ENCODE peak calls at places on chromosomes 6 and 20, in ten cellular contexts. One of them, this sample, is unnamed.

GRCh38 chr20:1336699-1337387 is 7.9 kb upstream of the SDCBP2 start:
- DNase-seq in fibroblast of villous mesenchyme: no peak
- DNase-seq in foreskin fibroblast: no peak
- DNase-seq in IMR-90: no peak
- DNase-seq in nephron progenitor cell: no peak
- DNase-seq in CD4-positive, alpha-beta T cell: no peak
- DNase-seq in omental fat pad: no peak
- DNase-seq in AG09319: no peak
- DNase-seq in AG09309: no peak
- DNase-seq in astrocyte of the spinal cord: peak
- DNase-seq in this sample: no peak

GRCh38 chr6:144314003-144314485 is 28.9 kb downstream of the UTRN start:
- DNase-seq in AG09309: no peak
- DNase-seq in nephron progenitor cell: no peak
- DNase-seq in fibroblast of villous mesenchyme: peak
- DNase-seq in astrocyte of the spinal cord: peak
- DNase-seq in foreskin fibroblast: peak
- DNase-seq in AG09319: peak
- DNase-seq in omental fat pad: no peak
- DNase-seq in CD4-positive, alpha-beta T cell: no peak
- DNase-seq in IMR-90: peak
- DNase-seq in this sample: no peak

GRCh38 chr6:43770417-43771209 is 602 bp downstream of the VEGFA start:
- DNase-seq in IMR-90: peak
- DNase-seq in nephron progenitor cell: peak
- DNase-seq in AG09319: peak
- DNase-seq in AG09309: no peak
- DNase-seq in CD4-positive, alpha-beta T cell: peak
- DNase-seq in foreskin fibroblast: peak
- DNase-seq in fibroblast of villous mesenchyme: peak
- DNase-seq in omental fat pad: no peak
- DNase-seq in astrocyte of the spinal cord: peak
- DNase-seq in this sample: no peak

GRCh38 chr6:144334150-144334708 is 49.1 kb downstream of the UTRN start:
- DNase-seq in fibroblast of villous mesenchyme: no peak
- DNase-seq in nephron progenitor cell: no peak
- DNase-seq in CD4-positive, alpha-beta T cell: peak
- DNase-seq in omental fat pad: no peak
- DNase-seq in astrocyte of the spinal cord: no peak
- DNase-seq in IMR-90: no peak
- DNase-seq in foreskin fibroblast: no peak
- DNase-seq in AG09309: no peak
- DNase-seq in AG09319: no peak
- DNase-seq in this sample: no peak

GRCh38 chr6:166307082-166307980 is 861 bp downstream of the PRR18 start:
- DNase-seq in omental fat pad: no peak
- DNase-seq in nephron progenitor cell: peak
- DNase-seq in foreskin fibroblast: no peak
- DNase-seq in IMR-90: no peak
- DNase-seq in AG09319: no peak
- DNase-seq in astrocyte of the spinal cord: no peak
- DNase-seq in CD4-positive, alpha-beta T cell: no peak
- DNase-seq in fibroblast of villous mesenchyme: no peak
- DNase-seq in AG09309: no peak
- DNase-seq in this sample: no peak

GRCh38 chr6:30646450-30647038 is 389 bp upstream of the C6orf136 start:
- DNase-seq in fibroblast of villous mesenchyme: no peak
- DNase-seq in AG09309: peak
- DNase-seq in nephron progenitor cell: peak
- DNase-seq in omental fat pad: peak
- DNase-seq in astrocyte of the spinal cord: no peak
- DNase-seq in foreskin fibroblast: no peak
- DNase-seq in CD4-positive, alpha-beta T cell: no peak
- DNase-seq in IMR-90: no peak
- DNase-seq in AG09319: no peak
- DNase-seq in this sample: no peak

GRCh38 chr6:165820407-165820806 is 157.4 kb upstream of the PDE10A start:
- DNase-seq in astrocyte of the spinal cord: no peak
- DNase-seq in omental fat pad: no peak
- DNase-seq in IMR-90: no peak
- DNase-seq in foreskin fibroblast: no peak
- DNase-seq in AG09319: no peak
- DNase-seq in fibroblast of villous mesenchyme: no peak
- DNase-seq in AG09309: no peak
- DNase-seq in CD4-positive, alpha-beta T cell: no peak
- DNase-seq in nephron progenitor cell: no peak
- DNase-seq in this sample: no peak

GRCh38 chr6:73898599-73898998 is 202.6 kb downstream of the CD109 start:
- DNase-seq in astrocyte of the spinal cord: no peak
- DNase-seq in foreskin fibroblast: no peak
- DNase-seq in CD4-positive, alpha-beta T cell: no peak
- DNase-seq in IMR-90: no peak
- DNase-seq in nephron progenitor cell: no peak
- DNase-seq in omental fat pad: no peak
- DNase-seq in AG09319: no peak
- DNase-seq in AG09309: no peak
- DNase-seq in fibroblast of villous mesenchyme: peak
- DNase-seq in this sample: no peak

GRCh38 chr6:19427548-19427947 is 409.6 kb upstream of the ID4 start:
- DNase-seq in IMR-90: no peak
- DNase-seq in CD4-positive, alpha-beta T cell: no peak
- DNase-seq in astrocyte of the spinal cord: no peak
- DNase-seq in foreskin fibroblast: no peak
- DNase-seq in AG09319: no peak
- DNase-seq in AG09309: no peak
- DNase-seq in fibroblast of villous mesenchyme: no peak
- DNase-seq in nephron progenitor cell: no peak
- DNase-seq in omental fat pad: no peak
- DNase-seq in this sample: no peak

GRCh38 chr6:12348530-12349511 is 58.7 kb downstream of the EDN1 start:
- DNase-seq in omental fat pad: no peak
- DNase-seq in IMR-90: peak
- DNase-seq in CD4-positive, alpha-beta T cell: no peak
- DNase-seq in AG09309: peak
- DNase-seq in astrocyte of the spinal cord: peak
- DNase-seq in foreskin fibroblast: peak
- DNase-seq in AG09319: no peak
- DNase-seq in nephron progenitor cell: no peak
- DNase-seq in fibroblast of villous mesenchyme: peak
- DNase-seq in this sample: peak

GRCh38 chr6:129920103-129920798 is 59.1 kb upstream of the TMEM244 start:
- DNase-seq in fibroblast of villous mesenchyme: peak
- DNase-seq in omental fat pad: no peak
- DNase-seq in AG09309: no peak
- DNase-seq in IMR-90: peak
- DNase-seq in nephron progenitor cell: no peak
- DNase-seq in foreskin fibroblast: peak
- DNase-seq in astrocyte of the spinal cord: peak
- DNase-seq in CD4-positive, alpha-beta T cell: no peak
- DNase-seq in AG09319: no peak
- DNase-seq in this sample: no peak

GRCh38 chr6:22653980-22654610 is 84.7 kb downstream of the HDGFL1 start:
- DNase-seq in astrocyte of the spinal cord: no peak
- DNase-seq in nephron progenitor cell: no peak
- DNase-seq in CD4-positive, alpha-beta T cell: no peak
- DNase-seq in omental fat pad: no peak
- DNase-seq in fibroblast of villous mesenchyme: no peak
- DNase-seq in foreskin fibroblast: no peak
- DNase-seq in AG09309: no peak
- DNase-seq in IMR-90: no peak
- DNase-seq in AG09319: no peak
- DNase-seq in this sample: no peak

GRCh38 chr6:91020741-91021140 is 433.9 kb upstream of the MAP3K7 start:
- DNase-seq in IMR-90: no peak
- DNase-seq in fibroblast of villous mesenchyme: no peak
- DNase-seq in astrocyte of the spinal cord: no peak
- DNase-seq in nephron progenitor cell: no peak
- DNase-seq in AG09309: no peak
- DNase-seq in foreskin fibroblast: no peak
- DNase-seq in AG09319: no peak
- DNase-seq in omental fat pad: no peak
- DNase-seq in CD4-positive, alpha-beta T cell: no peak
- DNase-seq in this sample: no peak

GRCh38 chr6:164286021-164286420 is 871.5 kb downstream of the QKI start:
- DNase-seq in foreskin fibroblast: no peak
- DNase-seq in omental fat pad: no peak
- DNase-seq in CD4-positive, alpha-beta T cell: no peak
- DNase-seq in fibroblast of villous mesenchyme: no peak
- DNase-seq in AG09319: no peak
- DNase-seq in nephron progenitor cell: no peak
- DNase-seq in AG09309: no peak
- DNase-seq in IMR-90: no peak
- DNase-seq in astrocyte of the spinal cord: peak
- DNase-seq in this sample: no peak

DNA sequence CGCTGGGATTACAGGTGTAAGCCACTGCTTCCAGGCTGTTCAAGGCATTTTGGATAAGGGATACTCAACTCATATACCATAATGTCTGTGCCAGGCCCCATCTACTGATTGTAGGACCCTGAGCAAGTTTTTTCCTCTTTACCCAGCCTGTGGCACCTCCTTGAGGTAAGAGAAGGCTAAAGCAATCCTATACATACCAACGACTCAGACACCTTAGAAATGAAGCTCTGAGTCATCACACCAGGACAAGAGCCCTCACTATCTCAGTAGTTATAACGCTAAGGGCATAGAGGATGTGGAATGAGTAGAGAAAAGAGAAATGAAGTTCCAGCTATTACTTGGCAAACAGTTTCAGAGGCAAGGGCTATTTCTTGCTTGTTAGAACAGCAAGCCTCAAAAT is 16.9 kb downstream of the NDRG3 start:
- DNase-seq in nephron progenitor cell: no peak
- DNase-seq in fibroblast of villous mesenchyme: no peak
- DNase-seq in omental fat pad: no peak
- DNase-seq in IMR-90: peak
- DNase-seq in AG09319: no peak
- DNase-seq in CD4-positive, alpha-beta T cell: no peak
- DNase-seq in astrocyte of the spinal cord: peak
- DNase-seq in AG09309: no peak
- DNase-seq in foreskin fibroblast: no peak
- DNase-seq in this sample: no peak
- TF ChIP-seq CTCF in nephron progenitor cell: peak
- TF ChIP-seq CTCF in fibroblast of villous mesenchyme: no peak
- TF ChIP-seq CTCF in omental fat pad: no peak
- TF ChIP-seq CTCF in IMR-90: peak
- TF ChIP-seq CTCF in AG09319: no peak
- TF ChIP-seq CTCF in CD4-positive, alpha-beta T cell: no peak
- TF ChIP-seq CTCF in astrocyte of the spinal cord: peak
- TF ChIP-seq CTCF in AG09309: no peak
- TF ChIP-seq CTCF in foreskin fibroblast: no peak
- TF ChIP-seq CTCF in this sample: peak

DNA sequence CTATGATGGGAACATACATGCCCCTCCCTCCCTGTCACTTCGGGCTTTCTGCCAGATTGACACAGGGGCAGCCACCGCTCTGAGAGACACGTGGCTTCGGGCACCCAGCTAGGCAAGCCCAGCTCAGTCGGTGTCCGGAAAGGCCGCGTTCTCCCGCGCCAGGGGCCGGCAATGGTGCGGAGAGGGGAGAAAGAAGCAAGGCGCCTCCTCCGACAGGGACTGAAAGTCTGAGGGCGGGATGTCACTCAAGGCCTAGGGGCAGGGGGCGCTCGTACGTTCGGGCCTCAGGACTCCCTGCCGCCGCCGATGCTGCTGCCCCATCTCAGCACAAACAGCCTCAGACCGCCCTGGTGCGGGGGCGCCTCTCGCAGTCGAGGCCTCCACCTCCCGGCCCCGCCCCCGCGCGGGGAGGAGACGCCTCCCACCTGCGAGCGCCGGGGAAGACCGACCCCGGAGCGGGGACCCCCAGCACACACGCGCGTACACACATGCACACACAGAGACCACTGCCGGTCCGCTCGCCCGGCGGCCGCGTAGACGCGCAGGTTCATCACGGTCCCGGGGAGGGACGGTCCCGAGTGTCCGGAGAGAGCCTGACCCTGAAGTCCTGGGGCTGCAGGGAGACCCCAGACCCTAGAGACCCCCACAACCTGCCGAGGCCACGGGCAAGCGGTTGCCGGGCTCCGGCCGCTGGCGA is 1.9 kb downstream of the GRM4 start:
- DNase-seq in IMR-90: no peak
- DNase-seq in foreskin fibroblast: no peak
- DNase-seq in AG09319: no peak
- DNase-seq in astrocyte of the spinal cord: no peak
- DNase-seq in CD4-positive, alpha-beta T cell: peak
- DNase-seq in fibroblast of villous mesenchyme: no peak
- DNase-seq in nephron progenitor cell: peak
- DNase-seq in AG09309: no peak
- DNase-seq in omental fat pad: no peak
- DNase-seq in this sample: no peak
- TF ChIP-seq CTCF in IMR-90: no peak
- TF ChIP-seq CTCF in foreskin fibroblast: peak
- TF ChIP-seq CTCF in AG09319: no peak
- TF ChIP-seq CTCF in astrocyte of the spinal cord: peak
- TF ChIP-seq CTCF in CD4-positive, alpha-beta T cell: no peak
- TF ChIP-seq CTCF in fibroblast of villous mesenchyme: no peak
- TF ChIP-seq CTCF in nephron progenitor cell: peak
- TF ChIP-seq CTCF in AG09309: peak
- TF ChIP-seq CTCF in omental fat pad: no peak
- TF ChIP-seq CTCF in this sample: no peak

GRCh38 chr6:32614366-32615081 is 22.7 kb upstream of the HLA-DQA1 start:
- DNase-seq in AG09319: no peak
- DNase-seq in IMR-90: no peak
- DNase-seq in astrocyte of the spinal cord: no peak
- DNase-seq in nephron progenitor cell: no peak
- DNase-seq in AG09309: no peak
- DNase-seq in omental fat pad: no peak
- DNase-seq in foreskin fibroblast: no peak
- DNase-seq in CD4-positive, alpha-beta T cell: no peak
- DNase-seq in fibroblast of villous mesenchyme: no peak
- DNase-seq in this sample: no peak
- TF ChIP-seq CTCF in AG09319: no peak
- TF ChIP-seq CTCF in IMR-90: no peak
- TF ChIP-seq CTCF in astrocyte of the spinal cord: no peak
- TF ChIP-seq CTCF in nephron progenitor cell: no peak
- TF ChIP-seq CTCF in AG09309: no peak
- TF ChIP-seq CTCF in omental fat pad: no peak
- TF ChIP-seq CTCF in foreskin fibroblast: no peak
- TF ChIP-seq CTCF in CD4-positive, alpha-beta T cell: no peak
- TF ChIP-seq CTCF in fibroblast of villous mesenchyme: no peak
- TF ChIP-seq CTCF in this sample: no peak

GRCh38 chr6:118249680-118250079 is 298.4 kb upstream of the PLN start:
- DNase-seq in foreskin fibroblast: no peak
- DNase-seq in CD4-positive, alpha-beta T cell: no peak
- DNase-seq in fibroblast of villous mesenchyme: no peak
- DNase-seq in omental fat pad: no peak
- DNase-seq in nephron progenitor cell: peak
- DNase-seq in AG09319: no peak
- DNase-seq in IMR-90: no peak
- DNase-seq in astrocyte of the spinal cord: no peak
- DNase-seq in AG09309: no peak
- DNase-seq in this sample: no peak

DNA sequence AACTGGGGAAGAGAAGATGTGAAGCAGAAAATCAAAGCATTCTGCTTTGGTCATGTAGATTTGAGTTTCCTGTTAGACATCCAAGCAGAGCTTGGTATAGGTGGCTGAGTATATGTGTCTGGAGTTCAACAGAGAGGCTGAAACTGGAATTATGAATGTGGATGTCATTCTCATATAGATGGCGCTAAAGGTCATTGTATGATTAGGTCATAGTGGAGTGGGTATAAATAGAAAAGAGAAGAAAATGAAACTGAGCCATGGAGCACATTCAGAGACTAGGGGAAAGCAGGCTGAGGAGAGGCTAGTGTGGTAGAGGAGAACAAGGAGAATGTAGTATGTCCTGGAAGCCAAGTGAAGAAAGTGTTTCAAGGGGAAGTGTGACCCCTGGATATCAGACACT is 295.6 kb upstream of the PLN start:
- DNase-seq in CD4-positive, alpha-beta T cell: no peak
- DNase-seq in AG09319: no peak
- DNase-seq in foreskin fibroblast: no peak
- DNase-seq in fibroblast of villous mesenchyme: no peak
- DNase-seq in nephron progenitor cell: no peak
- DNase-seq in omental fat pad: no peak
- DNase-seq in IMR-90: no peak
- DNase-seq in AG09309: no peak
- DNase-seq in astrocyte of the spinal cord: no peak
- DNase-seq in this sample: no peak
- TF ChIP-seq CTCF in CD4-positive, alpha-beta T cell: no peak
- TF ChIP-seq CTCF in AG09319: no peak
- TF ChIP-seq CTCF in foreskin fibroblast: no peak
- TF ChIP-seq CTCF in fibroblast of villous mesenchyme: no peak
- TF ChIP-seq CTCF in nephron progenitor cell: no peak
- TF ChIP-seq CTCF in omental fat pad: no peak
- TF ChIP-seq CTCF in IMR-90: no peak
- TF ChIP-seq CTCF in AG09309: no peak
- TF ChIP-seq CTCF in astrocyte of the spinal cord: no peak
- TF ChIP-seq CTCF in this sample: no peak